ENCODE peak calls at places on chromosomes 4 and X, in six cellular contexts. One of them, this sample, is unnamed.

GRCh38 chr4:15344041-15344440 is 83.8 kb upstream of the C1QTNF7 start:
- DNase-seq in stimulated activated CD4-positive, alpha-beta T cell treated with anti-CD3 and anti-CD28 coated beads, Interleukin-2, amount 100 ng/mL, for 48 hours: no peak
- DNase-seq in LoVo: no peak
- DNase-seq in HT1080: no peak
- DNase-seq in neuronal stem cell: no peak
- DNase-seq in SW480: no peak
- DNase-seq in this sample: no peak

GRCh38 chr4:107349266-107349665 is 313.2 kb upstream of the DKK2 start:
- DNase-seq in stimulated activated CD4-positive, alpha-beta T cell treated with anti-CD3 and anti-CD28 coated beads, Interleukin-2, amount 100 ng/mL, for 48 hours: no peak
- DNase-seq in LoVo: no peak
- DNase-seq in HT1080: peak
- DNase-seq in neuronal stem cell: no peak
- DNase-seq in SW480: no peak
- DNase-seq in this sample: peak

GRCh38 chr4:2936773-2937145 is 26.4 kb downstream of the NOP14 start:
- DNase-seq in stimulated activated CD4-positive, alpha-beta T cell treated with anti-CD3 and anti-CD28 coated beads, Interleukin-2, amount 100 ng/mL, for 48 hours: no peak
- DNase-seq in LoVo: peak
- DNase-seq in HT1080: peak
- DNase-seq in neuronal stem cell: no peak
- DNase-seq in SW480: no peak
- DNase-seq in this sample: no peak

GRCh38 chr4:139314047-139314800 is 11.9 kb upstream of the NDUFC1 start:
- DNase-seq in stimulated activated CD4-positive, alpha-beta T cell treated with anti-CD3 and anti-CD28 coated beads, Interleukin-2, amount 100 ng/mL, for 48 hours: no peak
- DNase-seq in LoVo: no peak
- DNase-seq in HT1080: no peak
- DNase-seq in neuronal stem cell: no peak
- DNase-seq in SW480: no peak
- DNase-seq in this sample: no peak

GRCh38 chrX:124203311-124203710 is 129.1 kb upstream of the TEX13D start:
- DNase-seq in stimulated activated CD4-positive, alpha-beta T cell treated with anti-CD3 and anti-CD28 coated beads, Interleukin-2, amount 100 ng/mL, for 48 hours: no peak
- DNase-seq in LoVo: no peak
- DNase-seq in HT1080: no peak
- DNase-seq in neuronal stem cell: no peak
- DNase-seq in SW480: no peak
- DNase-seq in this sample: no peak

GRCh38 chr4:8402640-8403039 is 37.9 kb downstream of the ACOX3 start:
- DNase-seq in stimulated activated CD4-positive, alpha-beta T cell treated with anti-CD3 and anti-CD28 coated beads, Interleukin-2, amount 100 ng/mL, for 48 hours: no peak
- DNase-seq in LoVo: no peak
- DNase-seq in HT1080: no peak
- DNase-seq in neuronal stem cell: no peak
- DNase-seq in SW480: no peak
- DNase-seq in this sample: no peak

GRCh38 chr4:166924456-166924855 is 309.8 kb downstream of the SPOCK3 start:
- DNase-seq in stimulated activated CD4-positive, alpha-beta T cell treated with anti-CD3 and anti-CD28 coated beads, Interleukin-2, amount 100 ng/mL, for 48 hours: no peak
- DNase-seq in LoVo: no peak
- DNase-seq in HT1080: peak
- DNase-seq in neuronal stem cell: no peak
- DNase-seq in SW480: no peak
- DNase-seq in this sample: no peak

GRCh38 chrX:148316446-148316845 is 184.0 kb upstream of the AFF2 start:
- DNase-seq in stimulated activated CD4-positive, alpha-beta T cell treated with anti-CD3 and anti-CD28 coated beads, Interleukin-2, amount 100 ng/mL, for 48 hours: no peak
- DNase-seq in LoVo: no peak
- DNase-seq in HT1080: no peak
- DNase-seq in neuronal stem cell: no peak
- DNase-seq in SW480: no peak
- DNase-seq in this sample: no peak

GRCh38 chr4:143185253-143186107 is 763 bp downstream of the USP38 start:
- DNase-seq in stimulated activated CD4-positive, alpha-beta T cell treated with anti-CD3 and anti-CD28 coated beads, Interleukin-2, amount 100 ng/mL, for 48 hours: no peak
- DNase-seq in LoVo: no peak
- DNase-seq in HT1080: no peak
- DNase-seq in neuronal stem cell: peak
- DNase-seq in SW480: peak
- DNase-seq in this sample: no peak

GRCh38 chr4:119124314-119124713 is 11.3 kb upstream of the MYOZ2 start:
- DNase-seq in stimulated activated CD4-positive, alpha-beta T cell treated with anti-CD3 and anti-CD28 coated beads, Interleukin-2, amount 100 ng/mL, for 48 hours: no peak
- DNase-seq in LoVo: no peak
- DNase-seq in HT1080: no peak
- DNase-seq in neuronal stem cell: no peak
- DNase-seq in SW480: no peak
- DNase-seq in this sample: no peak

GRCh38 chr4:98345838-98346237 is 84.7 kb downstream of the RAP1GDS1 start:
- DNase-seq in stimulated activated CD4-positive, alpha-beta T cell treated with anti-CD3 and anti-CD28 coated beads, Interleukin-2, amount 100 ng/mL, for 48 hours: no peak
- DNase-seq in LoVo: no peak
- DNase-seq in HT1080: no peak
- DNase-seq in neuronal stem cell: no peak
- DNase-seq in SW480: no peak
- DNase-seq in this sample: no peak

GRCh38 chr4:53943345-53944085 is 120.9 kb downstream of the CHIC2 start:
- DNase-seq in stimulated activated CD4-positive, alpha-beta T cell treated with anti-CD3 and anti-CD28 coated beads, Interleukin-2, amount 100 ng/mL, for 48 hours: no peak
- DNase-seq in LoVo: peak
- DNase-seq in HT1080: peak
- DNase-seq in neuronal stem cell: no peak
- DNase-seq in SW480: peak
- DNase-seq in this sample: no peak

GRCh38 chr4:102774254-102774653 is 13.5 kb upstream of the MANBA start:
- DNase-seq in stimulated activated CD4-positive, alpha-beta T cell treated with anti-CD3 and anti-CD28 coated beads, Interleukin-2, amount 100 ng/mL, for 48 hours: no peak
- DNase-seq in LoVo: no peak
- DNase-seq in HT1080: no peak
- DNase-seq in neuronal stem cell: no peak
- DNase-seq in SW480: no peak
- DNase-seq in this sample: no peak

GRCh38 chr4:26812049-26812729 is 48.5 kb upstream of the STIM2 start:
- DNase-seq in stimulated activated CD4-positive, alpha-beta T cell treated with anti-CD3 and anti-CD28 coated beads, Interleukin-2, amount 100 ng/mL, for 48 hours: no peak
- DNase-seq in LoVo: no peak
- DNase-seq in HT1080: peak
- DNase-seq in neuronal stem cell: no peak
- DNase-seq in SW480: peak
- DNase-seq in this sample: no peak

GRCh38 chr4:130712038-130712437 is 1616.1 kb downstream of the C4orf33 start:
- DNase-seq in stimulated activated CD4-positive, alpha-beta T cell treated with anti-CD3 and anti-CD28 coated beads, Interleukin-2, amount 100 ng/mL, for 48 hours: no peak
- DNase-seq in LoVo: no peak
- DNase-seq in HT1080: peak
- DNase-seq in neuronal stem cell: no peak
- DNase-seq in SW480: no peak
- DNase-seq in this sample: no peak

GRCh38 chr4:37936889-37937498 is 23.2 kb upstream of the PTTG2 start:
- DNase-seq in stimulated activated CD4-positive, alpha-beta T cell treated with anti-CD3 and anti-CD28 coated beads, Interleukin-2, amount 100 ng/mL, for 48 hours: no peak
- DNase-seq in LoVo: no peak
- DNase-seq in HT1080: no peak
- DNase-seq in neuronal stem cell: no peak
- DNase-seq in SW480: no peak
- DNase-seq in this sample: no peak

GRCh38 chr4:110211007-110211769 is 12.8 kb upstream of the ELOVL6 start:
- DNase-seq in stimulated activated CD4-positive, alpha-beta T cell treated with anti-CD3 and anti-CD28 coated beads, Interleukin-2, amount 100 ng/mL, for 48 hours: no peak
- DNase-seq in LoVo: peak
- DNase-seq in HT1080: peak
- DNase-seq in neuronal stem cell: no peak
- DNase-seq in SW480: peak
- DNase-seq in this sample: no peak

GRCh38 chr4:47852121-47852520 is 14.3 kb upstream of the CORIN start:
- DNase-seq in stimulated activated CD4-positive, alpha-beta T cell treated with anti-CD3 and anti-CD28 coated beads, Interleukin-2, amount 100 ng/mL, for 48 hours: no peak
- DNase-seq in LoVo: no peak
- DNase-seq in HT1080: no peak
- DNase-seq in neuronal stem cell: no peak
- DNase-seq in SW480: no peak
- DNase-seq in this sample: no peak

GRCh38 chrX:1535241-1536041 is 1.5 kb downstream of the P2RY8 start:
- DNase-seq in stimulated activated CD4-positive, alpha-beta T cell treated with anti-CD3 and anti-CD28 coated beads, Interleukin-2, amount 100 ng/mL, for 48 hours: no peak
- DNase-seq in LoVo: no peak
- DNase-seq in HT1080: no peak
- DNase-seq in neuronal stem cell: no peak
- DNase-seq in SW480: no peak
- DNase-seq in this sample: no peak

GRCh38 chr4:82811392-82811791 is 12.8 kb upstream of the SCD5 start:
- DNase-seq in stimulated activated CD4-positive, alpha-beta T cell treated with anti-CD3 and anti-CD28 coated beads, Interleukin-2, amount 100 ng/mL, for 48 hours: no peak
- DNase-seq in LoVo: no peak
- DNase-seq in HT1080: no peak
- DNase-seq in neuronal stem cell: no peak
- DNase-seq in SW480: no peak
- DNase-seq in this sample: no peak

GRCh38 chr4:28558871-28559270 is 1698.2 kb downstream of the STIM2 start:
- DNase-seq in stimulated activated CD4-positive, alpha-beta T cell treated with anti-CD3 and anti-CD28 coated beads, Interleukin-2, amount 100 ng/mL, for 48 hours: no peak
- DNase-seq in LoVo: no peak
- DNase-seq in HT1080: no peak
- DNase-seq in neuronal stem cell: no peak
- DNase-seq in SW480: no peak
- DNase-seq in this sample: no peak

GRCh38 chr4:98833384-98833783 is 95.5 kb downstream of the EIF4E start:
- DNase-seq in stimulated activated CD4-positive, alpha-beta T cell treated with anti-CD3 and anti-CD28 coated beads, Interleukin-2, amount 100 ng/mL, for 48 hours: no peak
- DNase-seq in LoVo: no peak
- DNase-seq in HT1080: no peak
- DNase-seq in neuronal stem cell: no peak
- DNase-seq in SW480: no peak
- DNase-seq in this sample: no peak

GRCh38 chr4:114005569-114006442 is 26.4 kb upstream of the ARSJ start:
- DNase-seq in stimulated activated CD4-positive, alpha-beta T cell treated with anti-CD3 and anti-CD28 coated beads, Interleukin-2, amount 100 ng/mL, for 48 hours: no peak
- DNase-seq in LoVo: no peak
- DNase-seq in HT1080: peak
- DNase-seq in neuronal stem cell: no peak
- DNase-seq in SW480: no peak
- DNase-seq in this sample: no peak

GRCh38 chrX:22041931-22042530 is 9.9 kb downstream of the PHEX start:
- DNase-seq in stimulated activated CD4-positive, alpha-beta T cell treated with anti-CD3 and anti-CD28 coated beads, Interleukin-2, amount 100 ng/mL, for 48 hours: no peak
- DNase-seq in LoVo: no peak
- DNase-seq in HT1080: no peak
- DNase-seq in neuronal stem cell: no peak
- DNase-seq in SW480: no peak
- DNase-seq in this sample: no peak

GRCh38 chr4:24172406-24172805 is 282.6 kb upstream of the PPARGC1A start:
- DNase-seq in stimulated activated CD4-positive, alpha-beta T cell treated with anti-CD3 and anti-CD28 coated beads, Interleukin-2, amount 100 ng/mL, for 48 hours: no peak
- DNase-seq in LoVo: no peak
- DNase-seq in HT1080: no peak
- DNase-seq in neuronal stem cell: no peak
- DNase-seq in SW480: no peak
- DNase-seq in this sample: peak

GRCh38 chr4:7428261-7429068 is 6.3 kb downstream of the PSAPL1 start:
- DNase-seq in stimulated activated CD4-positive, alpha-beta T cell treated with anti-CD3 and anti-CD28 coated beads, Interleukin-2, amount 100 ng/mL, for 48 hours: no peak
- DNase-seq in LoVo: no peak
- DNase-seq in HT1080: no peak
- DNase-seq in neuronal stem cell: peak
- DNase-seq in SW480: no peak
- DNase-seq in this sample: no peak

GRCh38 chrX:627510-627964 is 3.1 kb upstream of the SHOX start:
- DNase-seq in stimulated activated CD4-positive, alpha-beta T cell treated with anti-CD3 and anti-CD28 coated beads, Interleukin-2, amount 100 ng/mL, for 48 hours: no peak
- DNase-seq in LoVo: no peak
- DNase-seq in HT1080: no peak
- DNase-seq in neuronal stem cell: no peak
- DNase-seq in SW480: no peak
- DNase-seq in this sample: no peak

GRCh38 chr4:159042097-159042605 is 60.7 kb upstream of the RAPGEF2 start:
- DNase-seq in stimulated activated CD4-positive, alpha-beta T cell treated with anti-CD3 and anti-CD28 coated beads, Interleukin-2, amount 100 ng/mL, for 48 hours: no peak
- DNase-seq in LoVo: no peak
- DNase-seq in HT1080: no peak
- DNase-seq in neuronal stem cell: no peak
- DNase-seq in SW480: no peak
- DNase-seq in this sample: no peak

GRCh38 chr4:102196221-102196620 is 149.1 kb downstream of the SLC39A8 start:
- DNase-seq in stimulated activated CD4-positive, alpha-beta T cell treated with anti-CD3 and anti-CD28 coated beads, Interleukin-2, amount 100 ng/mL, for 48 hours: no peak
- DNase-seq in LoVo: no peak
- DNase-seq in HT1080: peak
- DNase-seq in neuronal stem cell: no peak
- DNase-seq in SW480: no peak
- DNase-seq in this sample: no peak

GRCh38 chr4:115054836-115055235 is 58.6 kb downstream of the NDST4 start:
- DNase-seq in stimulated activated CD4-positive, alpha-beta T cell treated with anti-CD3 and anti-CD28 coated beads, Interleukin-2, amount 100 ng/mL, for 48 hours: no peak
- DNase-seq in LoVo: no peak
- DNase-seq in HT1080: no peak
- DNase-seq in neuronal stem cell: no peak
- DNase-seq in SW480: no peak
- DNase-seq in this sample: no peak

GRCh38 chrX:87975365-87975764 is 457.8 kb downstream of the KLHL4 start:
- DNase-seq in stimulated activated CD4-positive, alpha-beta T cell treated with anti-CD3 and anti-CD28 coated beads, Interleukin-2, amount 100 ng/mL, for 48 hours: no peak
- DNase-seq in LoVo: no peak
- DNase-seq in HT1080: no peak
- DNase-seq in neuronal stem cell: no peak
- DNase-seq in SW480: no peak
- DNase-seq in this sample: no peak

GRCh38 chrX:106481341-106481740 is 130.4 kb upstream of the RADX start:
- DNase-seq in stimulated activated CD4-positive, alpha-beta T cell treated with anti-CD3 and anti-CD28 coated beads, Interleukin-2, amount 100 ng/mL, for 48 hours: peak
- DNase-seq in LoVo: peak
- DNase-seq in HT1080: peak
- DNase-seq in neuronal stem cell: peak
- DNase-seq in SW480: peak
- DNase-seq in this sample: peak

GRCh38 chr4:152197211-152197610 is 338.7 kb downstream of the FBXW7 start:
- DNase-seq in stimulated activated CD4-positive, alpha-beta T cell treated with anti-CD3 and anti-CD28 coated beads, Interleukin-2, amount 100 ng/mL, for 48 hours: no peak
- DNase-seq in LoVo: no peak
- DNase-seq in HT1080: no peak
- DNase-seq in neuronal stem cell: no peak
- DNase-seq in SW480: no peak
- DNase-seq in this sample: no peak

GRCh38 chrX:8668797-8669196 is 63.1 kb downstream of the ANOS1 start:
- DNase-seq in stimulated activated CD4-positive, alpha-beta T cell treated with anti-CD3 and anti-CD28 coated beads, Interleukin-2, amount 100 ng/mL, for 48 hours: no peak
- DNase-seq in LoVo: no peak
- DNase-seq in HT1080: peak
- DNase-seq in neuronal stem cell: no peak
- DNase-seq in SW480: no peak
- DNase-seq in this sample: no peak

This sample was measured in NT2/D1.